ENCODE peak calls at places on chromosomes 16 and 17, in nine cellular contexts. Z is SK-N-SH, X is keratinocyte, R is astrocyte, G is A549, H is IMR-90, E is psoas muscle, F is sigmoid colon, N is body of pancreas. O is an unnamed sample. For H3K9me3, the result is how much of the 10 kb centered on the place peaks cover.

GRCh38 chr17:20995164-20995872 is 47.5 kb downstream of the USP22 start:
- DNase-seq in E (peak), R (no peak), N (no peak), H (no peak), X (no peak), G (no peak), F (no peak), Z (peak), O (no peak)

GRCh38 chr16:87921236-87921773 is 15.0 kb downstream of the CA5A start:
- DNase-seq in G (no peak), X (no peak), Z (no peak), E (no peak), R (no peak), H (no peak), N (peak), F (no peak), O (no peak)

GRCh38 chr17:82267575-82268379 is 5.7 kb downstream of the CSNK1D start:
- DNase-seq in Z (peak), H (peak), X (no peak), R (peak), F (peak), G (peak), E (peak), N (peak), O (peak)

GRCh38 chr16:71627631-71628236 is 1.8 kb downstream of the MARVELD3 start:
- DNase-seq in Z (peak), H (no peak), E (no peak), F (no peak), X (no peak), G (no peak), R (no peak), N (peak), O (no peak)

GRCh38 chr17:31697838-31698237 is 161.2 kb downstream of the COPRS start:
- DNase-seq in F (no peak), X (no peak), N (no peak), G (no peak), E (no peak), Z (no peak), H (no peak), R (no peak), O (no peak)

GRCh38 chr16:70614208-70614951 is 32.0 kb upstream of the IL34 start:
- DNase-seq in G (no peak), F (no peak), N (no peak), Z (no peak), E (no peak), H (no peak), R (no peak), X (no peak), O (no peak)

GRCh38 chr16:29994613-29995329 is 646 bp downstream of the HIRIP3 start:
- DNase-seq in N (peak), Z (peak), G (no peak), F (peak), X (peak), E (no peak), H (peak), R (peak), O (peak)

GRCh38 chr16:84811529-84811928 is 8.3 kb upstream of the CRISPLD2 start:
- DNase-seq in X (no peak), Z (no peak), F (no peak), H (no peak), G (no peak), E (no peak), N (no peak), R (no peak), O (no peak)

GRCh38 chr17:80441133-80441578 is 26.2 kb downstream of the ENDOV start:
- DNase-seq in N (no peak), F (no peak), R (peak), E (peak), Z (peak), G (peak), H (peak), X (no peak), O (no peak)

GRCh38 chr17:48219605-48220004 is 112.0 kb downstream of the SNX11 start:
- DNase-seq in R (no peak), X (no peak), N (no peak), H (no peak), Z (no peak), E (no peak), F (no peak), G (no peak), O (no peak)

GRCh38 chr16:86165479-86165878 is 266.5 kb downstream of the IRF8 start:
- DNase-seq in Z (no peak), H (no peak), G (no peak), R (no peak), X (no peak), F (no peak), N (no peak), E (no peak), O (no peak)

GRCh38 chr16:23124315-23124714 is 24.9 kb downstream of the USP31 start:
- DNase-seq in R (peak), E (peak), N (no peak), F (peak), X (no peak), H (peak), Z (no peak), G (peak), O (peak)

GRCh38 chr17:81160306-81160705 is 5.0 kb upstream of the PVALEF start:
- DNase-seq in G (no peak), R (no peak), N (peak), Z (no peak), H (no peak), E (peak), X (no peak), F (peak), O (no peak)

GRCh38 chr16:81873221-81873620 is 94.1 kb downstream of the PLCG2 start:
- DNase-seq in X (no peak), N (no peak), R (no peak), H (no peak), Z (no peak), G (no peak), F (no peak), E (no peak), O (no peak)

GRCh38 chr16:31016018-31016417 is 5.6 kb upstream of the STX1B start:
- DNase-seq in E (no peak), H (no peak), G (no peak), N (peak), R (no peak), F (no peak), Z (peak), X (no peak), O (no peak)

GRCh38 chr17:13885953-13886889 is 183.1 kb upstream of the COX10 start:
- DNase-seq in Z (no peak), R (peak), F (no peak), H (peak), E (no peak), X (no peak), N (no peak), G (no peak), O (peak)

GRCh38 chr16:20799599-20799998 is 6.7 kb downstream of the ERI2 start:
- DNase-seq in N (no peak), F (no peak), E (no peak), X (no peak), H (peak), R (peak), Z (no peak), G (no peak), O (no peak)

GRCh38 chr17:2239882-2240430 is 63.6 kb downstream of the SMG6 start:
- DNase-seq in H (peak), F (peak), E (peak), Z (no peak), G (peak), R (peak), X (no peak), N (no peak), O (peak)

GRCh38 chr17:47665655-47666054 is 15.9 kb downstream of the KPNB1 start:
- DNase-seq in F (no peak), H (peak), N (no peak), E (no peak), Z (no peak), G (no peak), X (no peak), R (no peak), O (no peak)

GRCh38 chr17:43020030-43020621 is 2.1 kb downstream of the VAT1 start:
- DNase-seq in G (no peak), F (no peak), X (no peak), R (no peak), E (no peak), H (no peak), N (no peak), Z (no peak), O (no peak)

GRCh38 chr17:47712330-47713023 is 18.5 kb downstream of the TBKBP1 start:
- DNase-seq in Z (no peak), G (no peak), E (no peak), H (no peak), F (peak), R (no peak), N (no peak), X (no peak), O (no peak)

GRCh38 chr17:39400547-39401411 is 647 bp downstream of the FBXL20 start:
- DNase-seq in R (peak), Z (peak), F (peak), N (no peak), H (no peak), E (peak), G (no peak), X (no peak), O (no peak)

GRCh38 chr17:42387663-42388380 is 420 bp downstream of the STAT3 start:
- DNase-seq in N (peak), X (no peak), Z (peak), F (peak), H (no peak), R (no peak), E (peak), G (no peak), O (peak)

GRCh38 chr17:19757536-19758180 is 9.6 kb upstream of the ALDH3A1 start:
- DNase-seq in X (no peak), R (no peak), H (no peak), N (no peak), E (peak), G (no peak), F (peak), Z (no peak), O (no peak)

GRCh38 chr17:73215414-73215813 is 22.6 kb downstream of the COG1 start:
- DNase-seq in Z (no peak), E (no peak), X (no peak), H (no peak), N (no peak), R (no peak), F (no peak), G (no peak), O (no peak)

GRCh38 chr17:14330492-14330920 is 29.6 kb downstream of the HS3ST3B1 start:
- DNase-seq in G (no peak), R (peak), N (no peak), H (no peak), E (no peak), X (no peak), Z (no peak), F (no peak), O (no peak)

GRCh38 chr17:59369026-59369724 is 37.7 kb downstream of the YPEL2 start:
- DNase-seq in E (no peak), F (no peak), Z (no peak), G (no peak), R (peak), H (no peak), N (no peak), X (no peak), O (no peak)

GRCh38 chr17:45580914-45581313 is 90.4 kb upstream of the PLEKHM1 start:
- DNase-seq in E (no peak), X (no peak), G (no peak), Z (no peak), H (no peak), N (no peak), F (no peak), R (no peak), O (no peak)

GRCh38 chr17:14058051-14058450 is 11.3 kb upstream of the COX10 start:
- DNase-seq in N (no peak), E (no peak), G (no peak), R (peak), X (no peak), Z (no peak), F (no peak), H (peak), O (no peak)

GRCh38 chr16:66899945-66900688 is 18.6 kb downstream of the CDH16 start:
- DNase-seq in X (no peak), F (peak), G (peak), E (peak), R (peak), N (peak), Z (peak), H (peak), O (peak)

GRCh38 chr17:55283256-55283965 is 18.7 kb downstream of the HLF start:
- DNase-seq in H (no peak), F (no peak), N (no peak), E (no peak), Z (no peak), G (no peak), R (peak), X (no peak), O (no peak)
- H3K9me3 ChIP-seq in H (under half), F (under half), N (under half), E (under half), Z (under half), G (under half), R (under half), X (under half), O (under half)

GRCh38 chr17:76593338-76593737 is 7.7 kb upstream of the ST6GALNAC2 start:
- DNase-seq in E (no peak), F (no peak), H (peak), R (no peak), G (no peak), Z (no peak), X (no peak), N (no peak), O (no peak)
- H3K9me3 ChIP-seq in E (under half), F (under half), H (under half), R (under half), G (under half), Z (under half), X (under half), N (under half), O (under half)

DNA sequence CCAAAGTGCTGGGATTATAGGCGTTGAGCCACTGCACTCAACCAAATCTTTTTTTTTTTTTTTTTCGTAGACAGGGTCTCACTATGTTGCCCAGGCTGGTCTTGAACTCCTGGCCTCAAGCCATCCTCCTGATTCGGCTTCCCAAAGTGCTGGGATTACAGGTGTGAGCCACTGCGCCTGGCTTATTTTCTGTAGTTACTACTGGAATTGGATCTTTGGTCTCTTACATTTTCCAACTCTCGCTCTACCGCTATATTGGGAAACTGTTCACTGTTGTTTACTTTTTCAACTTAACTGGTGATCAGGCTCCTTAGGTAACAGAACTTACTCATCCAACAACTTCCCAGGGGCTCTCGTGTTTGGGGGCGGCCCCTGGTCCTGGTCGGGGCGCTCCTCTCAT is 14.1 kb downstream of the ZNF200 start:
- DNase-seq in Z (no peak), H (no peak), X (no peak), G (no peak), E (no peak), R (no peak), F (no peak), N (no peak), O (no peak)
- H3K9me3 ChIP-seq in Z (under half), H (under half), X (under half), G (half or more), E (half or more), R (under half), F (under half), N (under half), O (half or more)

DNA sequence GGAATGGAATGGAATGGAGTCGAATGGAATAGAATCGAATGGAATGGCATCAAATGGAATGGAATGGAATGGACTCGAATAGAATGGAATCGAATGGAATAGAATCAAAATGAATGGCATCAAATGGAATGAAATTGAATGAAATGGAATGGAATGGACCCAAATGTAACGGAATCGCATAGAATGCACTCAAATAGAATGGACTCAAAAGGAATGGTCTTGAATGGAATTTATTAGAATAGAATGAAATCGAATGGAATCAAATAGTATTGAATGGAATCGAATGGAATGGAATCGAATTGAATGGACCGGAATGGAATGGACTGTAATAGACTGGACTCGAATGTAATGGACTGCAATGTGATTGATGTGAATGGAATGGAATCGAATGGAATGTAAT is 501.4 kb upstream of the WSB1 start:
- DNase-seq in N (no peak), F (no peak), G (no peak), Z (no peak), X (peak), H (peak), R (peak), E (no peak), O (no peak)
- H3K9me3 ChIP-seq in N (under half), F (half or more), G (half or more), Z (under half), X (under half), H (under half), R (half or more), E (half or more), O (under half)

DNA sequence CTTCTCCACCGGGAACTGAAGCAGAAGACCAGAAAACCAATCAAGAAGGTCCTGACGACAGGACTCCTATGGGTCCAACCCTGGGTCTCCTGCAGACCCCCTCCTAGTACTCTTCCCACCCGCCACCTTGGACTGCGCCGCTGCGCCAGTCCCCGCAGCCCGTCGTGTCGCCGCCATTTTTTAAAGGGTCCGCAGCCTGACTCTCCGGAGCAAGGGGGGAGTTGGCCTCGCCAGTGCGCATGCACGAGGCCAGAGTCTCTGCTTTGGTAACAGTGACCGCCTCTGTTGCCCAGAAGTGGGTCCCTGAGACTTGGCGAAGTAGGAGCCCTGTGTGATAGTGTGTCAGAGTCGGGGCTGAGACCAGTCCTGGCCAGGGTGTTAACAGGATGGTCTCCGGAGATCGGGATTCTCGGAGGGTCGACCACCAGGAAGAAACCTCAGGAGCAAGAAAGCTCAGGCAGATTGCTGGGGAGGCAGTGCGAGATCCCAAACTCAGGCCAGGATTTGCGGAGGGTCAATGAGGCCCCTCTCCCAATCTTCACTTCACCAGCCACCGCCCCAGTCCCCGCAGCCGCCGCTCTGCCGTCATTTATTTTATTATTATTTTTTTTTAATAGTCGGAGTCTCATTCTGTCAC is 612.5 kb downstream of the KCNJ18 start:
- DNase-seq in R (no peak), H (no peak), E (no peak), N (no peak), G (no peak), Z (no peak), X (no peak), F (no peak), O (no peak)
- H3K9me3 ChIP-seq in R (under half), H (under half), E (under half), N (under half), G (under half), Z (under half), X (under half), F (under half), O (under half)

O was measured in heart left ventricle.